ENCODE peak calls at places on chromosome 18, in six cellular contexts. W is midbrain; F is stimulated activated effector memory CD8-positive, alpha-beta T cell treated with anti-CD3 and anti-CD28 coated beads, Interleukin-12 subunit alpha, Interleukin-12 subunit beta, amount 100 ng/mL, for 72 hours; O is endothelial cell; B is brain microvascular endothelial cell; S is neural progenitor cell. N is an unnamed sample.

GRCh38 chr18:57649536-57650495 is 28.2 kb upstream of the NARS1 start:
- DNase-seq in B (peak), O (no peak), F (no peak), S (no peak), W (no peak), N (no peak)

GRCh38 chr18:41703744-41704530 is 251.1 kb upstream of the PIK3C3 start:
- DNase-seq in O (no peak), B (peak), S (no peak), W (no peak), F (no peak), N (peak)

GRCh38 chr18:79819951-79820351 is 22.2 kb downstream of the KCNG2 start:
- DNase-seq in O (no peak), F (no peak), W (peak), S (no peak), B (no peak), N (no peak)

GRCh38 chr18:28120811-28121210 is 56.1 kb downstream of the CDH2 start:
- DNase-seq in F (no peak), W (no peak), O (no peak), S (no peak), B (no peak), N (no peak)

GRCh38 chr18:27188309-27188708 is 3.2 kb upstream of the CHST9 start:
- DNase-seq in W (no peak), F (no peak), B (no peak), O (no peak), S (no peak), N (no peak)

GRCh38 chr18:21129586-21130216 is 18.1 kb upstream of the ROCK1 start:
- DNase-seq in F (no peak), S (no peak), B (peak), O (no peak), W (no peak), N (no peak)

GRCh38 chr18:34092796-34093195 is 131.9 kb downstream of the NOL4 start:
- DNase-seq in F (no peak), B (no peak), W (no peak), S (no peak), O (no peak), N (no peak)

GRCh38 chr18:26482567-26482966 is 65.8 kb downstream of the KCTD1 start:
- DNase-seq in W (no peak), O (no peak), B (no peak), S (peak), F (no peak), N (peak)

GRCh38 chr18:5155180-5155906 is 41.7 kb downstream of the AKAIN1 start:
- DNase-seq in F (no peak), S (no peak), O (no peak), B (no peak), W (no peak), N (no peak)

GRCh38 chr18:37534627-37535026 is 31.0 kb downstream of the CELF4 start:
- DNase-seq in F (no peak), O (no peak), S (no peak), B (no peak), W (no peak), N (no peak)

GRCh38 chr18:57853133-57853532 is 50.0 kb upstream of the ATP8B1 start:
- DNase-seq in W (no peak), O (no peak), F (no peak), S (no peak), B (no peak), N (no peak)

GRCh38 chr18:43574974-43575373 is 297.7 kb upstream of the SYT4 start:
- DNase-seq in W (no peak), O (no peak), F (no peak), B (no peak), S (no peak), N (no peak)

GRCh38 chr18:80233201-80233835 is 14.0 kb downstream of the PARD6G start:
- DNase-seq in O (no peak), B (no peak), F (peak), W (no peak), S (no peak), N (no peak)

GRCh38 chr18:34637094-34637801 is 72.8 kb upstream of the DTNA start:
- DNase-seq in W (no peak), B (no peak), O (no peak), S (no peak), F (no peak), N (no peak)

GRCh38 chr18:70781860-70782453 is 493.1 kb downstream of the SOCS6 start:
- DNase-seq in S (peak), F (peak), O (peak), B (peak), W (peak), N (peak)

GRCh38 chr18:41940506-41941215 is 14.4 kb upstream of the PIK3C3 start:
- DNase-seq in S (peak), W (no peak), F (no peak), B (peak), O (no peak), N (peak)

GRCh38 chr18:13165636-13166423 is 52.7 kb upstream of the LDLRAD4 start:
- DNase-seq in F (no peak), W (no peak), S (peak), O (no peak), B (no peak), N (peak)

GRCh38 chr18:21763846-21764646 is 23.5 kb downstream of the MIB1 start:
- DNase-seq in O (no peak), S (no peak), F (no peak), B (no peak), W (no peak), N (peak)

N was measured in GM23338.